ENCODE peak calls at places on chromosomes 11 and 22, in seven cellular contexts. S, C, U, W, K, I and F are unnamed samples.

GRCh38 chr11:121368504-121368903 is 75.9 kb downstream of the SC5D start:
- DNase-seq in S (no peak), C (no peak), U (no peak), W (no peak), K (no peak), I (no peak), F (no peak)

GRCh38 chr11:8531312-8531711 is 62.7 kb downstream of the STK33 start:
- DNase-seq in S (no peak), C (no peak), U (no peak), W (peak; percentile 65), K (no peak), I (no peak), F (peak; percentile 44)

GRCh38 chr11:2150206-2150847 is 10.7 kb downstream of the INS start:
- DNase-seq in S (no peak), C (peak; percentile 41), U (peak; percentile 43), W (peak; percentile 78), K (peak; percentile 59), I (no peak), F (no peak)

GRCh38 chr11:120667281-120667680 is 155.7 kb downstream of the GRIK4 start:
- DNase-seq in S (peak; percentile 32), C (peak; percentile 42), U (no peak), W (no peak), K (no peak), I (no peak), F (peak; percentile 24)

GRCh38 chr11:64839887-64840782 is 4.3 kb downstream of the CDC42BPG start:
- DNase-seq in S (no peak), C (no peak), U (no peak), W (no peak), K (no peak), I (no peak), F (no peak)

GRCh38 chr11:63404536-63404935 is 35.0 kb downstream of the SLC22A9 start:
- DNase-seq in S (no peak), C (no peak), U (no peak), W (no peak), K (no peak), I (no peak), F (no peak)

GRCh38 chr22:33166206-33166605 is 108.0 kb upstream of the SYN3 start:
- DNase-seq in S (no peak), C (no peak), U (no peak), W (no peak), K (no peak), I (no peak), F (no peak)

GRCh38 chr11:26323837-26324236 is 8.1 kb upstream of the ANO3 start:
- DNase-seq in S (no peak), C (no peak), U (no peak), W (no peak), K (no peak), I (no peak), F (no peak)

GRCh38 chr22:40391417-40391816 is 21.0 kb downstream of the SGSM3 start:
- DNase-seq in S (no peak), C (no peak), U (no peak), W (no peak), K (peak; percentile 18), I (no peak), F (no peak)

GRCh38 chr11:35011389-35011788 is 95.0 kb downstream of the PDHX start:
- DNase-seq in S (no peak), C (no peak), U (no peak), W (peak; percentile 84), K (peak; percentile 83), I (no peak), F (no peak)

GRCh38 chr22:41596776-41597634 is 7.4 kb upstream of the PMM1 start:
- DNase-seq in S (no peak), C (no peak), U (no peak), W (peak; percentile 60), K (peak; percentile 37), I (peak; percentile 82), F (peak; percentile 52)

GRCh38 chr11:34068098-34068497 is 16.6 kb downstream of the CAPRIN1 start:
- DNase-seq in S (no peak), C (peak; percentile 81), U (no peak), W (peak; percentile 63), K (peak; percentile 64), I (no peak), F (no peak)

GRCh38 chr11:11344045-11344444 is 9.0 kb downstream of the CSNK2A3 start:
- DNase-seq in S (no peak), C (no peak), U (no peak), W (no peak), K (no peak), I (no peak), F (no peak)

GRCh38 chr11:131867457-131868257 is 497.2 kb downstream of the NTM start:
- DNase-seq in S (peak; percentile 76), C (peak; percentile 69), U (no peak), W (peak; percentile 88), K (peak; percentile 89), I (peak; percentile 34), F (peak; percentile 63)

GRCh38 chr11:64078294-64078693 is 42.6 kb downstream of the FLRT1 start:
- DNase-seq in S (no peak), C (no peak), U (no peak), W (no peak), K (no peak), I (no peak), F (no peak)

GRCh38 chr22:24526191-24526590 is 28.7 kb downstream of the GUCD1 start:
- DNase-seq in S (no peak), C (no peak), U (no peak), W (no peak), K (peak; percentile 17), I (no peak), F (no peak)

GRCh38 chr22:36151006-36151595 is 9.5 kb downstream of the APOL3 start:
- DNase-seq in S (no peak), C (no peak), U (no peak), W (peak; percentile 74), K (no peak), I (no peak), F (no peak)
- H3K4me1 ChIP-seq in S (peaks cover 18% of the 10 kb centered on the region), C (peaks cover under 1% of the 10 kb centered on the region), U (no peaks in the 10 kb centered on the region), W (peaks cover 7% of the 10 kb centered on the region), K (peaks cover 7% of the 10 kb centered on the region), I (peaks cover 41% of the 10 kb centered on the region), F (peaks cover 98% of the 10 kb centered on the region)

DNA sequence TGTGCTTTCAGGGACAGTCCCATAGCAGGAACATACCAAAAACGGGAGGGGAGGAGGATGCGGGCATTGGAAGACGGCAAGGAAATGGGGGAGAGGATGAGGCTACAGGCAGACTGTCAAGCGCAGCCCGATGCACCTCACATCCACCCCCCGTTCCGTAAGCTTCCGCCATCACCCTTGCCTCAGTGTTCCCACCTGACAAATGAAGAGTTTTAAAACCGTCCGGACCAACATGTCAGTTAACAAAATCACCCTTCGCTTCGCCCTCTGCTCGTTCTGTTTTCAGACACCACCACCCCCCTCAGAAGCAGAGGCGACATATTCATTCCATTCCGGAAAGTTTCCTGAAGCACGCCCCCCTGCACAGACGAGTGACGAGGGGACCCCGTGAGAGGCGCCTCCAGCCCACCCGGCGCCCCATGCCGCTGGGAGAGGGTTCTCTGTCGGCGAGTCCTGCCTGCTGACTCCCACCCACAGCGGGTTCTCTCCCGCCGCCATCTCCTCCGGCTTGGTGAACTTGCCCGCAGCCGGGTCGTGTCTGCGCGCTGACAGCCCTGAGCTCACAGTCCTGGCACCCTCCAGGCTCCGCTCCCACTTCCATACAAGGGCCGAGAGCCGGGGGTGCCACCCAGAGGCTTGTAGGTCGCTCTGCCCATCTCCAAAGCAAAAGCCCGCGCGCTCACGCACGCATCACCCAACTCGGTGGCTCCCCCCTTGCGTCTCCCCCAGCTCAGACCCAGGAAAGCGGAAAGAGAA is 1.5 kb downstream of the IGSF9B start:
- DNase-seq in S (no peak), C (no peak), U (no peak), W (no peak), K (no peak), I (no peak), F (peak; percentile 79)
- H3K4me1 ChIP-seq in S (peaks cover 6% of the 10 kb centered on the region), C (peaks cover 35% of the 10 kb centered on the region), U (peaks cover 3% of the 10 kb centered on the region), W (no peaks in the 10 kb centered on the region), K (peaks cover 2% of the 10 kb centered on the region), I (peaks cover 32% of the 10 kb centered on the region), F (peaks cover 71% of the 10 kb centered on the region)

GRCh38 chr11:71495286-71496090 is 31.6 kb upstream of the KRTAP5-7 start:
- DNase-seq in S (peak; percentile 10), C (no peak), U (no peak), W (no peak), K (no peak), I (peak; percentile 22), F (no peak)
- H3K4me1 ChIP-seq in S (no peaks in the 10 kb centered on the region), C (no peaks in the 10 kb centered on the region), U (no peaks in the 10 kb centered on the region), W (no peaks in the 10 kb centered on the region), K (no peaks in the 10 kb centered on the region), I (no peaks in the 10 kb centered on the region), F (peaks cover 13% of the 10 kb centered on the region)

GRCh38 chr22:46596032-46596441 is 24.1 kb upstream of the GRAMD4 start:
- DNase-seq in S (no peak), C (no peak), U (no peak), W (no peak), K (no peak), I (no peak), F (peak; percentile 67)
- H3K4me1 ChIP-seq in S (peaks cover 17% of the 10 kb centered on the region), C (peaks cover 25% of the 10 kb centered on the region), U (no peaks in the 10 kb centered on the region), W (peaks cover 3% of the 10 kb centered on the region), K (peaks cover 8% of the 10 kb centered on the region), I (peaks cover 49% of the 10 kb centered on the region), F (peaks cover 94% of the 10 kb centered on the region)

DNA sequence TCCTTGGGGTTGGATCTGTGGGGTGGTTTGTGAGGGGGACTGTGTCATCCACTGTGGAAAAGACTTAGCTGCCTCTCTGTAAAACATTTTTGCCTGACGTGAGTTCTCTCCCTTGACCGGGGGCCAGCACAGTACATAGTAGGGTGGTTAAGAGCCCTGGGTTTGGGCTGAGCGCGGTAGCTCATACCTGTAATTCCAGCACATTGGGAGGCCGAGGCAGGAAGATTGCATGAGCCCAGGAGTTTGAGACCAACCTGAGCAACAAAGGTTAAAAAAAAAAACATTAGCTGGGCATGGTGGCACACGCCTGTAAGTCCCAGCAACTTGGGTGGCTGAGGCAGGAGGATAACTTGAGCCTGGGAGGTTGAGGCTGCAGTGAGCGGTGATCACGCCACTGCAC is 74.7 kb upstream of the WNT7B start:
- DNase-seq in S (peak; percentile 17), C (no peak), U (no peak), W (no peak), K (no peak), I (peak; percentile 21), F (peak; percentile 10)
- H3K4me1 ChIP-seq in S (no peaks in the 10 kb centered on the region), C (peaks cover 41% of the 10 kb centered on the region), U (peaks cover 33% of the 10 kb centered on the region), W (peaks cover 22% of the 10 kb centered on the region), K (peaks cover 19% of the 10 kb centered on the region), I (peaks cover 88% of the 10 kb centered on the region), F (peaks cover 98% of the 10 kb centered on the region)